ENCODE peak calls at places on chromosome 14, in seven cellular contexts. Z, L, C, B, R, S and U are unnamed samples. For H3K27me3, the result is how much of the 10 kb centered on the place peaks cover.

GRCh38 chr14:104243200-104243599 is 104.8 kb downstream of the KIF26A start:
- DNase-seq in Z (no peak), S (no peak), B (no peak), R (no peak), L (no peak), C (peak), U (no peak)

GRCh38 chr14:67538501-67538900 is 5.4 kb downstream of the PLEKHH1 start:
- DNase-seq in C (no peak), S (no peak), B (no peak), Z (no peak), L (no peak), R (no peak), U (no peak)

GRCh38 chr14:30180219-30180618 is 252.6 kb upstream of the PRKD1 start:
- DNase-seq in B (no peak), C (no peak), Z (no peak), R (no peak), S (no peak), L (no peak), U (no peak)

GRCh38 chr14:105299654-105300541 is 903 bp downstream of the BRF1 start:
- DNase-seq in R (peak), L (no peak), C (peak), B (no peak), Z (peak), S (peak), U (no peak)

GRCh38 chr14:61940669-61941420 is 178.6 kb downstream of the SNAPC1 start:
- DNase-seq in B (no peak), L (no peak), Z (no peak), C (no peak), R (no peak), S (no peak), U (no peak)

GRCh38 chr14:55470025-55470424 is 29.6 kb upstream of the TBPL2 start:
- DNase-seq in Z (no peak), C (no peak), B (no peak), R (no peak), L (no peak), S (no peak), U (no peak)

GRCh38 chr14:54450535-54450934 is 9.4 kb upstream of the CNIH1 start:
- DNase-seq in Z (no peak), S (no peak), B (no peak), L (no peak), C (no peak), R (peak), U (no peak)

GRCh38 chr14:104598039-104598438 is 6.5 kb downstream of the TMEM179 start:
- DNase-seq in B (no peak), S (no peak), Z (no peak), L (no peak), C (no peak), R (no peak), U (no peak)

GRCh38 chr14:69543341-69544249 is 31.1 kb downstream of the CCDC177 start:
- DNase-seq in Z (no peak), R (no peak), C (peak), B (no peak), S (peak), L (peak), U (peak)

GRCh38 chr14:61535032-61535431 is 160.3 kb upstream of the HIF1A start:
- DNase-seq in L (no peak), C (no peak), R (no peak), S (no peak), B (no peak), Z (no peak), U (no peak)

GRCh38 chr14:104152246-104152575 is 13.8 kb downstream of the KIF26A start:
- DNase-seq in Z (no peak), R (no peak), S (no peak), L (no peak), C (no peak), B (no peak), U (no peak)

GRCh38 chr14:104561124-104561531 is 18.4 kb upstream of the C14orf180 start:
- DNase-seq in L (no peak), R (no peak), Z (no peak), S (no peak), B (no peak), C (no peak), U (no peak)

GRCh38 chr14:70121521-70121920 is 67.2 kb downstream of the SLC8A3 start:
- DNase-seq in B (no peak), L (no peak), Z (no peak), S (no peak), R (no peak), C (no peak), U (no peak)

GRCh38 chr14:100669011-100669412 is 57.7 kb upstream of the DLK1 start:
- DNase-seq in B (no peak), L (no peak), C (no peak), Z (no peak), R (no peak), S (no peak), U (no peak)

GRCh38 chr14:100666851-100667250 is 59.8 kb upstream of the DLK1 start:
- DNase-seq in Z (no peak), R (no peak), B (no peak), C (no peak), L (no peak), S (no peak), U (no peak)

GRCh38 chr14:100669468-100669867 is 57.2 kb upstream of the DLK1 start:
- DNase-seq in R (no peak), B (peak), C (no peak), Z (no peak), S (no peak), L (no peak), U (no peak)

GRCh38 chr14:100667706-100668105 is 59.0 kb upstream of the DLK1 start:
- DNase-seq in R (no peak), Z (no peak), C (no peak), L (no peak), S (no peak), B (no peak), U (no peak)

GRCh38 chr14:100668352-100668751 is 58.3 kb upstream of the DLK1 start:
- DNase-seq in Z (no peak), R (no peak), S (no peak), L (no peak), B (no peak), C (no peak), U (no peak)
- H3K27me3 ChIP-seq in Z (under half), R (under half), S (under half), L (under half), B (under half), C (under half), U (under half)

DNA sequence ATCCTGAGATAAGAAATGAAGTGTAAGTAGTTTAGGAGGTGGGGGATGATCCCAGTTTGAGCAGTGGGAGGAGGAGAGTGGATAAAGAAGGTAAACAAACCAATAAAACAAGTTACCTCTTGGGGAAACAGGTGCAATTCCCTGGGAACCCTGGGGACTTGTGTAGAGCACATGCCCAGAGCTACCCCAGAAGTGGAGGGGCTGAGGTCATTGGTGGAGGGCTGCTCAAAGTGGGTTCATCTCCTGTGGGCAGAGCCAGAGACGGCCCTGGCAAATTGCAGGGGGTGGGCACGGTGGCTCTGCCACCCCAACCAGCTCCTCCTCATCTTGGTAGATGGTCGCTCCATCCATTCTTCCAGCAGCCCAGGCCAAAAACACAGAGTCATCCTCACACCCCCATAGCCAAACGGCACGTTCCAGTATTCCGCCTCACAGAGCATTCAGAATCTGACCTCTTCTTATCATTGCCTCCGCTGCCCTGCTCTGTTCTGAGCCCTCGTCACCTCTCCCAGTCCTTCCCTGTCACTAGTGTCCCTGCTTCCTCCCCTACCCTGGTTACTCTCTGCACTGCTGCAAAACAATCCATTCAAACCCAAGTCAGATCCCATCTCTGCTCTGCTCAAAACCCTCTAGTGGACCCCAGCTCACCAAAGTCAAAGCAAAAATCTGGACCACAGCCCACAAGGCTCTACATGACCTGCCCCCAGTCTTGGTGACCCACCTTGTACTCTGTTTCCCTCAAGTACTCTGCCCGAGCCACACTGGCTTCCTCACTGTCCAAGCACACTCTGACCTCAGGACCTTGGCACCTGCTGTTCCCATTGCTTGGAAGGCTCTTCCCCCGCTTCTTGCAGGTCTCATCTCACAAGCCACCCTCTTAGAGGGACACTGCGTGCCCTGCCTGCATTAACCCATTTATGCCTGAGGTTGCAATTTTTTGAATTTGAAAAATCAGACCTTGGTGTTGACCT is 5.5 kb downstream of the CYP46A1 start:
- DNase-seq in B (no peak), Z (no peak), R (no peak), S (no peak), C (no peak), L (no peak), U (no peak)
- H3K27me3 ChIP-seq in B (under half), Z (under half), R (under half), S (under half), C (under half), L (under half), U (under half)

GRCh38 chr14:92287987-92288386 is 35.0 kb upstream of the SLC24A4 start:
- DNase-seq in L (no peak), S (peak), B (no peak), C (no peak), R (no peak), Z (no peak), U (no peak)
- H3K27me3 ChIP-seq in L (under half), S (under half), B (under half), C (under half), R (under half), Z (under half), U (under half)

GRCh38 chr14:100730530-100730929 is 3.8 kb downstream of the DLK1 start:
- DNase-seq in Z (no peak), L (no peak), S (no peak), R (no peak), C (no peak), B (no peak), U (no peak)

GRCh38 chr14:100729982-100730381 is 3.3 kb downstream of the DLK1 start:
- DNase-seq in L (no peak), Z (no peak), B (no peak), C (no peak), S (no peak), R (no peak), U (no peak)

GRCh38 chr14:100732766-100733100 is 6.0 kb downstream of the DLK1 start:
- DNase-seq in L (no peak), S (no peak), C (no peak), Z (no peak), R (no peak), B (no peak), U (no peak)

GRCh38 chr14:100731846-100732765 is 5.4 kb downstream of the DLK1 start:
- DNase-seq in S (no peak), B (no peak), L (no peak), Z (no peak), C (no peak), R (no peak), U (no peak)

DNA sequence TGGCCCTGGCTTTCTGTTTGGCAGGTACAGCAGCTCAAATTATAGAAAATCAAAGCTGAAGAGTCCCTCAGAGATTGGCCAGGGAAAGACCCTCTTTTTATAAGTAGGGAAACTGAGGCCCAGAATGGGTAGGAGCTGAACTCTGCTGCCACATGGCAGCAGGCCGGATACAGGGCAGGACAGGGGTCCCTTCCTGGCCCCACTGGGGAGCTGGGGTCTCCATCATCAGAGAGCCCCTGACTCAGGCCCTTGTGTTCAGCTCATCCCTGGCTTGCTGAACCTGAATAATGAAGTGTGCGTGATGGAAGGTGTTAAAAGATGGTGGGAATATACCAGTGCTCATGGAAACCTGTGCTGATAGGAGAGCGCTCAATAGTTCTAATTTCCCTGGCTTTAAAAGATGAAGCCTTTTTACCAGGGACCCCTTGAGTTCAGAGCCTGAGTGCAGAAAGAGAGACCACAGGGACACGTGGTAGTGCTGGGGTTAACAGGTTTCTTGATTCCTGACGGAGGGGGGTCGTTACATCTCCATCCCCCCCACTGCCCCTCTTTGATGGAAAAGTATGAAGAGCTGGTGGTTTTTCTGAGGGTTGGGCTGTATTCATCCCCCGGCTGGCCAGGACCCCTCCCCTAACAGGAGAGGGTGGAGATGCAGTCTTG is 4.4 kb downstream of the DLK1 start:
- DNase-seq in S (no peak), B (no peak), L (no peak), Z (no peak), R (no peak), C (no peak), U (no peak)
- H3K27me3 ChIP-seq in S (half or more), B (under half), L (under half), Z (under half), R (under half), C (under half), U (under half)

DNA sequence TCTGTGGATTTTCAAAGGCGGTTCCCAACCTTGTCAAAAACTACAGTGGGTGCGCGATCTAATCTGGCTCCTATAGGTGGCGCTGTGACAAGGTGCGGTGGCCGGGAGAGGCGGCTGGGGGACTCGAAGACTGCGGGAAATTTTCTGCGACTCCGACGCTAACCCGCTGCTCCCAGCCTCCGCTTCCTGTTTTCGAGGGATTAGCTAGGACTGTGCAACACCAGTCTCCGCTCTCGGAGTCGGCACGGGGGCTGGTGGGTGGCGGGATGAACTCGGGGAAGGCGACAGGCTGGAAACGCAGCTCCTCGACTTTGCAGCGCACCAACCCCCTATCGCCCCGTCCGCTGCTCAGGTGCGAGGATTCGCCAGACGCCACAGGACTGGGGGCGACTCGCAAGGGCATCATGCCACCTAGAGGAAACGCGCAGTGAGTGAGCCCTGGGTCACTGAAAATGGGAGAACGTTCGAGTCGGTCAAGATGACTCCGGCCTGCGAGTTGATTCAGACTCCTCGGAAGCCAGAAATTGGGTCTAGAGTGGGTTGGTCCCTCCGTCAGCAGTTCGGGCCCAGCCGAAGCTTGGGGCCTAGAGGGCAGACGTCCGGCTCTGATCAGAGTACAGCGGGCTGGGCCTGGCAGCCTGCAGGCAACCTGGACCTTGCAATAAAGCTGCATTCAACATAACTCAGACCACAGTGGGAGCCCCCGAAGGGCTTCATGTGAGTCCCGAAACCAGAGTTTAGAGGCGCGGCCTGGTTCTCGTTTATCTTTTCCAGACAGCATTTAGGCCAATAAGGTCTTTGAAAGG is 5.5 kb upstream of the PAX9 start:
- DNase-seq in R (no peak), S (peak), B (no peak), C (no peak), L (no peak), Z (no peak), U (no peak)
- H3K27me3 ChIP-seq in R (under half), S (half or more), B (under half), C (half or more), L (under half), Z (under half), U (under half)

DNA sequence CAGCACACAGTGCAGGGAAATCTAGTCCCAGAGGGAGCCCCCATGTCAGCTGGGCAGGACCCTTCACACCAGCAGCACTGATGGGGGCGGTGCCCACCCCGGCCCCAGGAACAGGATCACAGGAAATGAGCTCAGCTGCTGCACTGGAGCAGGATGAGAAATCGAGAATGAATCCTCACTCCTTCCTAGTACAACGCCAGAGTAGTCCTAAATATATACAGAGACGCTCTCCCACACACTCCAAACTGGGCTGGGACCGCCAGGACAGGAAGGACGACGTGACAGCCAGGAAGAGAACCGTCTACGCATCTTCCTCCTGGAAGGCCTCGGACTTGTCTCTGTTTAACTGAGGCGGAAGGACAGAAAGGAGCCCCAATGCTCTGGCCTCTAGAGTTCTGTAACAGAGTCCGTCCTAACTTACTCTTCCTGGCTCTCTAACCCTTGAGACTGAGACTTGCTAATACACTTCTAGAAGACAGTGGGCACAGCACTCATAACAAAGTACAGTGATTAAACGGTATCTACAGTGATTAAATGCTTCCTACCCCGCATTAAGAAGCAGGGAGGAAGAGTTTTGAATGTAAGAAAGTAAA is 33.4 kb downstream of the CDC42BPB start:
- DNase-seq in S (no peak), B (no peak), L (no peak), C (no peak), Z (no peak), R (no peak), U (no peak)
- H3K27me3 ChIP-seq in S (under half), B (under half), L (under half), C (under half), Z (under half), R (under half), U (under half)

GRCh38 chr14:28755198-28755794 is 11.3 kb upstream of the FOXG1 start:
- DNase-seq in Z (no peak), R (no peak), L (no peak), C (no peak), S (no peak), B (no peak), U (no peak)

GRCh38 chr14:28754209-28754985 is 12.2 kb upstream of the FOXG1 start:
- DNase-seq in R (no peak), L (no peak), S (no peak), C (peak), Z (no peak), B (peak), U (no peak)

GRCh38 chr14:28757790-28758189 is 8.8 kb upstream of the FOXG1 start:
- DNase-seq in R (no peak), S (no peak), Z (no peak), B (no peak), C (no peak), L (no peak), U (no peak)

GRCh38 chr14:28756896-28757570 is 9.6 kb upstream of the FOXG1 start:
- DNase-seq in S (no peak), R (no peak), C (no peak), Z (no peak), B (no peak), L (no peak), U (no peak)

GRCh38 chr14:28755930-28756895 is 10.4 kb upstream of the FOXG1 start:
- DNase-seq in B (no peak), S (no peak), C (no peak), L (no peak), R (no peak), Z (no peak), U (no peak)
- H3K27me3 ChIP-seq in B (under half), S (half or more), C (half or more), L (under half), R (under half), Z (under half), U (under half)

GRCh38 chr14:76136476-76137160 is 15.1 kb upstream of the GPATCH2L start:
- DNase-seq in L (no peak), B (peak), Z (no peak), S (no peak), C (no peak), R (no peak), U (no peak)

GRCh38 chr14:76143642-76144041 is 8.1 kb upstream of the GPATCH2L start:
- DNase-seq in S (no peak), Z (no peak), B (no peak), C (no peak), R (no peak), L (no peak), U (no peak)

GRCh38 chr14:76138119-76138757 is 13.5 kb upstream of the GPATCH2L start:
- DNase-seq in C (no peak), R (no peak), S (no peak), Z (no peak), B (peak), L (no peak), U (no peak)

GRCh38 chr14:76135722-76136121 is 16.0 kb upstream of the GPATCH2L start:
- DNase-seq in C (no peak), L (no peak), B (no peak), R (no peak), S (no peak), Z (no peak), U (no peak)

GRCh38 chr14:76138758-76139723 is 12.7 kb upstream of the GPATCH2L start:
- DNase-seq in L (no peak), S (no peak), Z (no peak), C (no peak), B (peak), R (no peak), U (no peak)
- H3K27me3 ChIP-seq in L (under half), S (half or more), Z (under half), C (under half), B (under half), R (under half), U (half or more)